ENCODE peak calls at places on chromosome 13, in ten cellular contexts. V is lower lobe of right lung; E is GM10248; X is CD8-positive, alpha-beta T cell; Q is breast epithelium; J is GM20000; T is lower leg skin; R is HL-60; M is mucosa of descending colon; W is tibial nerve. P is an unnamed sample.

GRCh38 chr13:26213982-26214381 is 8.1 kb downstream of the RNF6 start:
- DNase-seq in X (no peak), E (no peak), V (no peak), J (no peak), W (no peak), M (no peak), R (no peak), T (no peak), Q (no peak), P (no peak)

GRCh38 chr13:51276684-51277083 is 54.5 kb downstream of the FAM124A start:
- DNase-seq in W (no peak), Q (peak; percentile 26), V (no peak), J (no peak), R (no peak), T (no peak), M (peak; percentile 64), X (no peak), E (no peak), P (no peak)

GRCh38 chr13:64154514-64154913 is 2738.9 kb upstream of the PCDH20 start:
- DNase-seq in X (no peak), R (no peak), W (no peak), J (no peak), T (no peak), M (no peak), V (no peak), E (no peak), Q (no peak), P (no peak)

GRCh38 chr13:94660695-94661324 is 51.5 kb downstream of the SOX21 start:
- DNase-seq in R (no peak), E (no peak), X (no peak), T (no peak), J (peak; percentile 11), M (no peak), Q (no peak), V (no peak), W (no peak), P (no peak)

GRCh38 chr13:97367427-97367826 is 66.5 kb upstream of the RAP2A start:
- DNase-seq in Q (peak; percentile 22), E (no peak), R (no peak), T (no peak), W (no peak), X (no peak), M (no peak), V (no peak), J (no peak), P (no peak)

GRCh38 chr13:50740052-50740741 is 103.3 kb downstream of the DLEU7 start:
- DNase-seq in R (no peak), W (no peak), V (no peak), M (no peak), J (no peak), E (no peak), Q (no peak), X (no peak), T (no peak), P (no peak)

GRCh38 chr13:112376050-112376681 is at the start of gene SPACA7:
- DNase-seq in T (no peak), X (no peak), Q (no peak), M (no peak), E (no peak), R (no peak), V (no peak), W (no peak), J (no peak), P (no peak)

GRCh38 chr13:98821372-98822237 is 69.1 kb upstream of the SLC15A1 start:
- DNase-seq in Q (no peak), X (no peak), T (no peak), E (no peak), M (peak; percentile 24), R (no peak), W (peak; percentile 58), V (no peak), J (no peak), P (no peak)

GRCh38 chr13:73939071-73939380 is 195.2 kb downstream of the KLF12 start:
- DNase-seq in T (no peak), V (no peak), E (no peak), R (no peak), M (no peak), W (no peak), J (no peak), X (no peak), Q (no peak), P (no peak)

GRCh38 chr13:94327318-94327717 is 152.2 kb downstream of the DCT start:
- DNase-seq in J (peak; percentile 47), W (no peak), E (peak; percentile 40), R (no peak), Q (no peak), V (no peak), T (no peak), M (no peak), X (no peak), P (no peak)

DNA sequence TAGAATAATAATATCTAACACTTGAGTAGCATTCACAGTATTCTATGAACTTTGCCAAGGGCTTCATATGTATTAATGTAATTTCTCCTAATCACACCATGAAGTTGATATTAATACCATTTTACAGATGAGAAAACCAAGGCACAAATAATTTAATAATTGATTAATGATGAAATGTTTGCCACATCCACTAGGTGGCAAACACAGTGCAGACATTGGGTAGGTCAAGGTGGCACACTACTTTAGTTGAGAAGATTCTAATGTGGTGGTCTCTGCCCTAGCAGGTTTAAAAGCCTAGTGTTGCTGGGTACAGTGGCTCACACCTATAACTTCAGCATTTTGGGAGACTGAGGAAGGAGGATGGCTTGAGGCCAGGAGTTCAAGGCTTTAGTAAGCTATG is 412.4 kb downstream of the SUCLA2 start:
- DNase-seq in T (no peak), X (no peak), E (no peak), R (no peak), J (no peak), V (no peak), M (no peak), W (no peak), Q (no peak), P (no peak)
- TF ChIP-seq CTCF in T (no peak), X (no peak), E (no peak), R (no peak), J (no peak), V (no peak), M (no peak), W (no peak), Q (no peak), P (no peak)

DNA sequence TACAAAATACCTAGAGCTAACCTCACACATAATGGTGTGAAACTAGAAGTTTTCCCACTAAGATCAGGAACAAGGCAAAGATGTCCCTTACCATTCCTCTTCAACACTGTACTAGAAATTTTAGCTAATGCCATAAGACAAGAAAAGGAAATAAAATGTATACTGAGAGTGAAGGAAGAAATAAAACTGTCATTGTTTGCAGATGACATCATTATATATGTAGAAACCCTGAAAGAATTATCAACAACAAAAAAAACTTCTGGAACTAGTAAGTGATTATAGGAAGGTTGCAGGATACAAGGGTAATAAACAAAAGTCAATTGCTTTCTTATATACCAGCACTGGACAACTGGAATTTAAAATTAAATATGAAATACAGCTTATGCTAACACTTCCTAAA is 93.7 kb downstream of the TNFSF11 start:
- DNase-seq in M (no peak), W (no peak), R (no peak), X (no peak), Q (no peak), J (no peak), T (no peak), E (no peak), V (no peak), P (no peak)
- TF ChIP-seq CTCF in M (no peak), W (no peak), R (no peak), X (no peak), Q (no peak), J (no peak), T (no peak), E (no peak), V (no peak), P (no peak)

GRCh38 chr13:101784313-101784712 is 331.8 kb downstream of the ITGBL1 start:
- DNase-seq in T (no peak), E (no peak), J (no peak), M (no peak), X (no peak), V (no peak), Q (no peak), R (no peak), W (no peak), P (no peak)
- TF ChIP-seq CTCF in T (no peak), E (no peak), J (no peak), M (no peak), X (no peak), V (no peak), Q (no peak), R (no peak), W (no peak), P (no peak)

GRCh38 chr13:109868583-109869311 is 82.4 kb upstream of the IRS2 start:
- DNase-seq in T (no peak), X (no peak), E (no peak), J (no peak), V (no peak), M (no peak), R (no peak), Q (no peak), W (no peak), P (no peak)

GRCh38 chr13:109867766-109868165 is 81.4 kb upstream of the IRS2 start:
- DNase-seq in Q (no peak), T (no peak), M (no peak), W (no peak), J (no peak), X (no peak), E (no peak), R (no peak), V (no peak), P (no peak)

GRCh38 chr13:109870281-109871017 is 84.1 kb upstream of the IRS2 start:
- DNase-seq in X (no peak), V (no peak), W (no peak), T (no peak), J (no peak), M (no peak), E (no peak), Q (no peak), R (no peak), P (no peak)

GRCh38 chr13:109871018-109871370 is 84.6 kb upstream of the IRS2 start:
- DNase-seq in Q (no peak), V (no peak), J (no peak), X (no peak), W (no peak), R (no peak), E (no peak), M (no peak), T (no peak), P (no peak)

DNA sequence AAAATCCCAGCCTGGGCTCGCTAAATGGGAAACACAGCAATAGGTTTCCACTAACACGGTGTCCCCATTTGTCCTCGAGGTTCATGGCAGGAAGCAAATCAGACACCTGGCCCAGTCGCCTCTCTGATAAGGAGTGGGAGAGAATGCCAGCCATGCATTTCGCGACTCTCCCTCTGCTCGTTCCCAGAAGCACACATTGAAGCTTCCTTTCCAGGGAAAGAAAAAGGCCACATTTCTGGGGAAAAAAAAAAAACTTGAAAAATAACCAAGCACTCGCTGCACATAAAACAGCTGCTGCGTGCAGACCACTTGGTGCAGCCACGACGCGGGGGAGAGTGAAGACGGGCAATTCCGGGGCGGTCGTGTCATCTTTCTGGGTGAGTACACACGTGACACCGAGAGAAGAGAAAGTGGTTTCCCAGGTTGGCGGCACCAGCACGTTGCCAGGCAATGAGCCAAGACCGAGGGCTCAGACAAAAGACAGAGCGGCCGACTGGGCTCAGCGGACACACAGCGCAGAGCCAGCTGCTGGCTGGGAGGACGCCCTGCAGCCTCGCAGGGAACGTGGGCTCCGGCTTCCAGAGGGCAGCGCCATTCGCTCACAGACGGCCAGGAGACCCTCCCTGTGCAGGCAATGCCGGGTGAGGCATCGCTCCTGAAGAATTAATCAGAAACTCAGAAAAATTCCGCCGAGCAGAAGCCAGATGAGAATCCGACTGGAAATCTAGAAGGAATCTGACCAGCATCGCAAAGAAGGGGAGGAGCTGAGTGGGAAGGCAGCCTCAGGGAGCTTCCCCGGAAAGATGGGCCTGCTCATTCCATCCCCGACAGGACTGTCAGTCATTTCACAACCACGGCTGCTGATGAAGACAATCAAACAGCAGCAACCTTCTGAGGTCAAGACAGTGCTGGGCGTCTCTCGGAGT is 83.2 kb upstream of the IRS2 start:
- DNase-seq in E (no peak), T (no peak), X (peak; percentile 26), M (peak; percentile 32), W (no peak), Q (peak; percentile 35), R (no peak), V (peak; percentile 75), J (no peak), P (no peak)
- TF ChIP-seq CTCF in E (no peak), T (no peak), X (no peak), M (no peak), W (no peak), Q (peak; percentile 26), R (no peak), V (peak; percentile 30), J (no peak), P (no peak)